ENCODE peak calls at places on chromosomes 3 and 15, in four cellular contexts. One of them, this sample, is unnamed.
A peak's percentile ranks its signal among the peaks of the same experiment; 100 is the strongest.

GRCh38 chr3:15831927-15832326 is 34.1 kb upstream of the ANKRD28 start:
- DNase-seq in neuronal stem cell: no peak
- DNase-seq in endothelial cell of umbilical vein: no peak
- DNase-seq in endodermal cell: no peak
- DNase-seq in this sample: no peak

GRCh38 chr3:31196261-31196660 is 301.8 kb upstream of the GADL1 start:
- DNase-seq in neuronal stem cell: no peak
- DNase-seq in endothelial cell of umbilical vein: no peak
- DNase-seq in endodermal cell: no peak
- DNase-seq in this sample: no peak

GRCh38 chr15:51579012-51579411 is 43.6 kb downstream of the DMXL2 start:
- DNase-seq in neuronal stem cell: no peak
- DNase-seq in endothelial cell of umbilical vein: no peak
- DNase-seq in endodermal cell: no peak
- DNase-seq in this sample: no peak

GRCh38 chr3:37324752-37325407 is 150.5 kb upstream of the LRRFIP2 start:
- DNase-seq in neuronal stem cell: no peak
- DNase-seq in endothelial cell of umbilical vein: peak; percentile 44
- DNase-seq in endodermal cell: no peak
- DNase-seq in this sample: no peak

GRCh38 chr3:24264748-24265158 is 229.9 kb downstream of the THRB start:
- DNase-seq in neuronal stem cell: no peak
- DNase-seq in endothelial cell of umbilical vein: peak; percentile 58
- DNase-seq in endodermal cell: no peak
- DNase-seq in this sample: no peak

GRCh38 chr15:67146214-67146613 is 80.8 kb downstream of the SMAD3 start:
- DNase-seq in neuronal stem cell: no peak
- DNase-seq in endothelial cell of umbilical vein: peak; percentile 78
- DNase-seq in endodermal cell: no peak
- DNase-seq in this sample: no peak

GRCh38 chr3:16513141-16514020 is at the start of gene RFTN1:
- DNase-seq in neuronal stem cell: peak; percentile 31
- DNase-seq in endothelial cell of umbilical vein: peak; percentile 50
- DNase-seq in endodermal cell: peak; percentile 77
- DNase-seq in this sample: peak; percentile 90

GRCh38 chr15:43434436-43434835 is 58.5 kb downstream of the TP53BP1 start:
- DNase-seq in neuronal stem cell: no peak
- DNase-seq in endothelial cell of umbilical vein: no peak
- DNase-seq in endodermal cell: no peak
- DNase-seq in this sample: no peak

GRCh38 chr3:17355591-17355990 is 386.8 kb downstream of the TBC1D5 start:
- DNase-seq in neuronal stem cell: no peak
- DNase-seq in endothelial cell of umbilical vein: no peak
- DNase-seq in endodermal cell: no peak
- DNase-seq in this sample: no peak

GRCh38 chr15:65081758-65082157 is 5.2 kb downstream of the KBTBD13 start:
- DNase-seq in neuronal stem cell: no peak
- DNase-seq in endothelial cell of umbilical vein: no peak
- DNase-seq in endodermal cell: no peak
- DNase-seq in this sample: no peak

GRCh38 chr15:38941399-38941953 is 376.9 kb upstream of the RASGRP1 start:
- DNase-seq in neuronal stem cell: no peak
- DNase-seq in endothelial cell of umbilical vein: peak; percentile 25
- DNase-seq in endodermal cell: no peak
- DNase-seq in this sample: no peak

GRCh38 chr3:32614956-32615355 is 44.3 kb upstream of the DYNC1LI1 start:
- DNase-seq in neuronal stem cell: no peak
- DNase-seq in endothelial cell of umbilical vein: peak; percentile 74
- DNase-seq in endodermal cell: no peak
- DNase-seq in this sample: no peak

GRCh38 chr15:76376816-76377215 is 40.2 kb downstream of the ISL2 start:
- DNase-seq in neuronal stem cell: no peak
- DNase-seq in endothelial cell of umbilical vein: no peak
- DNase-seq in endodermal cell: no peak
- DNase-seq in this sample: no peak

GRCh38 chr15:90154246-90154645 is 46.9 kb upstream of the SEMA4B start:
- DNase-seq in neuronal stem cell: no peak
- DNase-seq in endothelial cell of umbilical vein: no peak
- DNase-seq in endodermal cell: no peak
- DNase-seq in this sample: no peak

GRCh38 chr3:29144807-29145206 is 136.1 kb upstream of the RBMS3 start:
- DNase-seq in neuronal stem cell: no peak
- DNase-seq in endothelial cell of umbilical vein: peak; percentile 58
- DNase-seq in endodermal cell: no peak
- DNase-seq in this sample: no peak

GRCh38 chr3:54696313-54696712 is 231.5 kb downstream of the LRTM1 start:
- DNase-seq in neuronal stem cell: no peak
- DNase-seq in endothelial cell of umbilical vein: no peak
- DNase-seq in endodermal cell: no peak
- DNase-seq in this sample: no peak

GRCh38 chr3:129587061-129587460 is 19.4 kb downstream of the PLXND1 start:
- DNase-seq in neuronal stem cell: no peak
- DNase-seq in endothelial cell of umbilical vein: no peak
- DNase-seq in endodermal cell: no peak
- DNase-seq in this sample: no peak

GRCh38 chr3:62109534-62109933 is 263.8 kb downstream of the FEZF2 start:
- DNase-seq in neuronal stem cell: no peak
- DNase-seq in endothelial cell of umbilical vein: no peak
- DNase-seq in endodermal cell: peak; percentile 73
- DNase-seq in this sample: peak; percentile 34

GRCh38 chr15:62833671-62834070 is 208.9 kb upstream of the TPM1 start:
- DNase-seq in neuronal stem cell: no peak
- DNase-seq in endothelial cell of umbilical vein: no peak
- DNase-seq in endodermal cell: no peak
- DNase-seq in this sample: no peak

GRCh38 chr3:15325228-15325627 is 7.2 kb downstream of the SH3BP5 start:
- DNase-seq in neuronal stem cell: no peak
- DNase-seq in endothelial cell of umbilical vein: peak; percentile 37
- DNase-seq in endodermal cell: peak; percentile 73
- DNase-seq in this sample: no peak

GRCh38 chr3:127065561-127066270 is 82.8 kb downstream of the PLXNA1 start:
- DNase-seq in neuronal stem cell: no peak
- DNase-seq in endothelial cell of umbilical vein: no peak
- DNase-seq in endodermal cell: no peak
- DNase-seq in this sample: peak; percentile 31

GRCh38 chr3:47404955-47405790 is 24.4 kb downstream of the PTPN23 start:
- DNase-seq in neuronal stem cell: no peak
- DNase-seq in endothelial cell of umbilical vein: no peak
- DNase-seq in endodermal cell: no peak
- DNase-seq in this sample: no peak

GRCh38 chr3:86951343-86951742 is 39.6 kb downstream of the VGLL3 start:
- DNase-seq in neuronal stem cell: no peak
- DNase-seq in endothelial cell of umbilical vein: no peak
- DNase-seq in endodermal cell: no peak
- DNase-seq in this sample: no peak

GRCh38 chr15:81074773-81075172 is 59.3 kb upstream of the CFAP161 start:
- DNase-seq in neuronal stem cell: no peak
- DNase-seq in endothelial cell of umbilical vein: no peak
- DNase-seq in endodermal cell: no peak
- DNase-seq in this sample: no peak

GRCh38 chr3:38029400-38030125 is at the start of gene PLCD1:
- DNase-seq in neuronal stem cell: peak; percentile 81
- DNase-seq in endothelial cell of umbilical vein: peak; percentile 43
- DNase-seq in endodermal cell: peak; percentile 95
- DNase-seq in this sample: peak; percentile 93

GRCh38 chr3:41880387-41880786 is 81.5 kb downstream of the ULK4 start:
- DNase-seq in neuronal stem cell: no peak
- DNase-seq in endothelial cell of umbilical vein: no peak
- DNase-seq in endodermal cell: no peak
- DNase-seq in this sample: no peak

GRCh38 chr3:15339001-15339400 is 6.6 kb upstream of the SH3BP5 start:
- DNase-seq in neuronal stem cell: no peak
- DNase-seq in endothelial cell of umbilical vein: no peak
- DNase-seq in endodermal cell: no peak
- DNase-seq in this sample: no peak

GRCh38 chr15:66850078-66850991 is 148.3 kb downstream of the SMAD6 start:
- DNase-seq in neuronal stem cell: no peak
- DNase-seq in endothelial cell of umbilical vein: peak; percentile 60
- DNase-seq in endodermal cell: peak; percentile 77
- DNase-seq in this sample: no peak

GRCh38 chr15:75067123-75067854 is 43.9 kb downstream of the PPCDC start:
- DNase-seq in neuronal stem cell: no peak
- DNase-seq in endothelial cell of umbilical vein: peak; percentile 39
- DNase-seq in endodermal cell: no peak
- DNase-seq in this sample: no peak

GRCh38 chr3:110164632-110165240 is 827.4 kb upstream of the DPPA4 start:
- DNase-seq in neuronal stem cell: no peak
- DNase-seq in endothelial cell of umbilical vein: no peak
- DNase-seq in endodermal cell: peak; percentile 53
- DNase-seq in this sample: no peak

GRCh38 chr15:44726568-44727461 is 9.5 kb upstream of the TRIM69 start:
- DNase-seq in neuronal stem cell: no peak
- DNase-seq in endothelial cell of umbilical vein: peak; percentile 93
- DNase-seq in endodermal cell: peak; percentile 71
- DNase-seq in this sample: peak; percentile 48

GRCh38 chr3:60225848-60226247 is 1025.4 kb downstream of the FHIT start:
- DNase-seq in neuronal stem cell: no peak
- DNase-seq in endothelial cell of umbilical vein: no peak
- DNase-seq in endodermal cell: no peak
- DNase-seq in this sample: no peak
- H3K4me3 ChIP-seq in neuronal stem cell: no peak overlapping the region
- H3K4me3 ChIP-seq in endothelial cell of umbilical vein: no peak overlapping the region
- H3K4me3 ChIP-seq in endodermal cell: no peak overlapping the region
- H3K4me3 ChIP-seq in this sample: no peak overlapping the region

GRCh38 chr3:20043398-20043797 is 3.2 kb downstream of the KAT2B start:
- DNase-seq in neuronal stem cell: no peak
- DNase-seq in endothelial cell of umbilical vein: peak; percentile 64
- DNase-seq in endodermal cell: no peak
- DNase-seq in this sample: peak; percentile 90
- H3K4me3 ChIP-seq in neuronal stem cell: no peak overlapping the region
- H3K4me3 ChIP-seq in endothelial cell of umbilical vein: no peak overlapping the region
- H3K4me3 ChIP-seq in endodermal cell: no peak overlapping the region
- H3K4me3 ChIP-seq in this sample: peak overlapping the region; percentile 22

GRCh38 chr15:41429003-41429890 is 12.4 kb downstream of the RTF1 start:
- DNase-seq in neuronal stem cell: no peak
- DNase-seq in endothelial cell of umbilical vein: no peak
- DNase-seq in endodermal cell: no peak
- DNase-seq in this sample: no peak
- H3K4me3 ChIP-seq in neuronal stem cell: no peak overlapping the region
- H3K4me3 ChIP-seq in endothelial cell of umbilical vein: no peak overlapping the region
- H3K4me3 ChIP-seq in endodermal cell: no peak overlapping the region
- H3K4me3 ChIP-seq in this sample: no peak overlapping the region

GRCh38 chr15:40098489-40099261 is 10.0 kb downstream of the BMF start:
- DNase-seq in neuronal stem cell: no peak
- DNase-seq in endothelial cell of umbilical vein: peak; percentile 97
- DNase-seq in endodermal cell: peak; percentile 78
- DNase-seq in this sample: peak; percentile 86
- H3K4me3 ChIP-seq in neuronal stem cell: no peak overlapping the region
- H3K4me3 ChIP-seq in endothelial cell of umbilical vein: no peak overlapping the region
- H3K4me3 ChIP-seq in endodermal cell: peak overlapping the region; percentile 20
- H3K4me3 ChIP-seq in this sample: peak overlapping the region; percentile 12

GRCh38 chr3:45011756-45012441 is 14.2 kb upstream of the CLEC3B start:
- DNase-seq in neuronal stem cell: no peak
- DNase-seq in endothelial cell of umbilical vein: peak; percentile 98
- DNase-seq in endodermal cell: no peak
- DNase-seq in this sample: no peak
- H3K4me3 ChIP-seq in neuronal stem cell: no peak overlapping the region
- H3K4me3 ChIP-seq in endothelial cell of umbilical vein: no peak overlapping the region
- H3K4me3 ChIP-seq in endodermal cell: no peak overlapping the region
- H3K4me3 ChIP-seq in this sample: no peak overlapping the region

DNA sequence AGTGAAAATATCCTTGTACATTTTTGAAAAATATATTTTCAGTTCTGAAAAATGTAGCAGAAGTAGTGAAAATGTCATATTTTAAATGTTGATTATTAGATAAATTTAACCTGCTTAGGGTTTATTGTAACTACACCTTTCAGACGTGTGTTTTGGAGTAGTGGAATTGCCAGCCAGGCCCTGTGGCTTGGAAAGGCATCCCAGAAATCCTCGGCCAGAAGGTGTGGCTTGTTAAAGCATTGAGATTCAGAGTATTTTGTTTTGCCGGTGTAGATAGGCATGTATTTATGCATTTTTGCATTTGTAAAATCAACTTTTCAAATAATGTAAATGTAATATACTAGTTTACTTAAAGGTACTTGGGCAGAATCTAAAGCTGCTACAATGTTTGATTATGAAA is 7.0 kb downstream of the EBLN2 start:
- DNase-seq in neuronal stem cell: no peak
- DNase-seq in endothelial cell of umbilical vein: no peak
- DNase-seq in endodermal cell: no peak
- DNase-seq in this sample: no peak
- H3K4me3 ChIP-seq in neuronal stem cell: no peak overlapping the region
- H3K4me3 ChIP-seq in endothelial cell of umbilical vein: no peak overlapping the region
- H3K4me3 ChIP-seq in endodermal cell: no peak overlapping the region
- H3K4me3 ChIP-seq in this sample: no peak overlapping the region

GRCh38 chr3:69338891-69339290 is 47.0 kb downstream of the FRMD4B start:
- DNase-seq in neuronal stem cell: no peak
- DNase-seq in endothelial cell of umbilical vein: peak; percentile 39
- DNase-seq in endodermal cell: peak; percentile 8
- DNase-seq in this sample: no peak
- H3K4me3 ChIP-seq in neuronal stem cell: no peak overlapping the region
- H3K4me3 ChIP-seq in endothelial cell of umbilical vein: no peak overlapping the region
- H3K4me3 ChIP-seq in endodermal cell: no peak overlapping the region
- H3K4me3 ChIP-seq in this sample: no peak overlapping the region

DNA sequence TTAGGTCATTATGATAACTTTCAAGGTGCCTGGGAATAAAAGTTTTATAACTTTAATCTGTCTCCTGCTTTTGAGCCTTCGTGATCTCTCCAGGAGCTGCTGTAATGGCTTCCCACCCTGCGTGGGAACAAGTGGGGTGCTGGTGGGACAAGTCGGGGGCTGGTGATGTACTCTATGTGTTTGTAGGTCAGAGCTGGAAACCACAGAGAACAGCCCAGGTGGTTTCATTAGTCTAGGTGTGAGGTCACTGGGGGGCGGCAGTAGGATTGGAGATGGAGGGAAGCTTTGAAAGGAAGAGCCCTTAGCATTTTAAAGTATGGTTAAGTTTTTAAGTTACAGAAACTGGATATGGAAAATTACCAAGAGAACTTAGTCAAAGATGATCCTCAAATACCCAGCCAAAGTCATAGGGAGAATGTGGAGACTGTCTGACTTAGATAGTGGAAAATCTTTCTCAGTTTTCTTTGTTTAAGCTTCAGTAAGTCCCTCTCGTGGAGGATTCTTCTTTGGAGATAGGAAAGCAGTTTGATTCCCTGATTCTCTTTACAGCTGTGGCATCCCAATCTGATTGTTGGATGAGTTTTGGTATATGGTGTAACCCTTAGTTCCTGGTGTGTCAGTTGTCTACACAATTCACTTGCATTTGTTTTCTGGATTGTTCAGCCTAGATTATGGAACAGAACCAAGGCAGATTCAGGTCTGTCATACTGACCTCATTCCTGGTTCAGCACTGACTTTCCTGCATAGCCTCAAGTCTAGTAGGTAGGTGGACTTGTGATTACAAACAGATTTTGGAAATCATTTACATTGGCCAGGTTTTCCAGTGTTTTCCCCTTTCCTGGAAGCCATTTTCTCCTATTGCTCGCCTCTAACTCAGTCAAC is 115.6 kb downstream of the FNDC3B start:
- DNase-seq in neuronal stem cell: no peak
- DNase-seq in endothelial cell of umbilical vein: no peak
- DNase-seq in endodermal cell: peak; percentile 60
- DNase-seq in this sample: no peak
- H3K4me3 ChIP-seq in neuronal stem cell: no peak overlapping the region
- H3K4me3 ChIP-seq in endothelial cell of umbilical vein: no peak overlapping the region
- H3K4me3 ChIP-seq in endodermal cell: no peak overlapping the region
- H3K4me3 ChIP-seq in this sample: no peak overlapping the region

This sample was measured in left lung.